ENCODE peak calls at places on chromosomes 13 and 19, in five cellular contexts. T, X, J, C and F are unnamed samples.

GRCh38 chr13:27028683-27029480 is 142.7 kb downstream of the USP12 start:
- DNase-seq in J (no peak), T (no peak), C (no peak), X (no peak), F (no peak)

GRCh38 chr19:14475251-14476073 is at the start of gene PTGER1:
- DNase-seq in X (peak; percentile 82), T (no peak), C (no peak), J (peak; percentile 45), F (no peak)

GRCh38 chr13:59452189-59452588 is 711.5 kb downstream of the DIAPH3 start:
- DNase-seq in J (no peak), X (no peak), C (no peak), T (no peak), F (no peak)

GRCh38 chr19:46761418-46761831 is 15.2 kb upstream of the STRN4 start:
- DNase-seq in J (no peak), T (peak; percentile 75), X (no peak), C (peak; percentile 66), F (peak; percentile 22)

GRCh38 chr19:48925240-48925843 is 8.2 kb upstream of the DHDH start:
- DNase-seq in C (peak; percentile 69), J (peak; percentile 85), T (peak; percentile 29), X (no peak), F (peak; percentile 75)

GRCh38 chr13:93788456-93788855 is 561.8 kb downstream of the GPC6 start:
- DNase-seq in X (no peak), J (no peak), T (no peak), C (no peak), F (no peak)

GRCh38 chr19:8367327-8368001 is 3.5 kb downstream of the ANGPTL4 start:
- DNase-seq in C (peak; percentile 96), X (peak; percentile 84), J (peak; percentile 97), T (peak; percentile 96), F (peak; percentile 93)

GRCh38 chr19:6133231-6133630 is 2.2 kb upstream of the ACSBG2 start:
- DNase-seq in C (no peak), T (no peak), X (no peak), J (no peak), F (no peak)

GRCh38 chr19:33641261-33641660 is 19.5 kb downstream of the CHST8 start:
- DNase-seq in X (no peak), T (no peak), C (no peak), J (no peak), F (no peak)

GRCh38 chr19:4910594-4911273 is 1.4 kb downstream of the UHRF1 start:
- DNase-seq in C (no peak), T (no peak), X (no peak), J (peak; percentile 73), F (peak; percentile 59)

GRCh38 chr19:13024958-13025653 is 29.8 kb downstream of the NFIX start:
- DNase-seq in J (no peak), T (no peak), X (peak; percentile 77), C (no peak), F (no peak)

GRCh38 chr13:97300871-97301270 is 78.7 kb downstream of the MBNL2 start:
- DNase-seq in X (no peak), T (no peak), C (no peak), J (no peak), F (no peak)

GRCh38 chr19:53945441-53945840 is 17.3 kb upstream of the CACNG8 start:
- DNase-seq in J (peak; percentile 55), C (no peak), X (peak; percentile 85), T (no peak), F (no peak)

GRCh38 chr19:13718733-13719132 is 45.6 kb upstream of the MRI1 start:
- DNase-seq in T (peak; percentile 70), X (peak; percentile 63), C (peak; percentile 36), J (peak; percentile 71), F (no peak)

GRCh38 chr19:39411006-39411831 is 1.2 kb upstream of the PLEKHG2 start:
- DNase-seq in C (no peak), T (peak; percentile 67), X (peak; percentile 70), J (no peak), F (peak; percentile 44)

GRCh38 chr13:99269627-99270252 is 11.6 kb upstream of the GPR18 start:
- DNase-seq in T (no peak), X (no peak), C (peak; percentile 36), J (peak; percentile 79), F (peak; percentile 57)

GRCh38 chr13:101307181-101307701 is 109.1 kb downstream of the NALCN start:
- DNase-seq in J (peak; percentile 79), T (peak; percentile 47), X (no peak), C (peak; percentile 49), F (peak; percentile 76)

GRCh38 chr13:65112123-65113075 is 2117.7 kb downstream of the PCDH9 start:
- DNase-seq in X (no peak), T (no peak), C (no peak), J (peak; percentile 7), F (peak; percentile 72)

GRCh38 chr19:41408256-41408655 is 10.6 kb downstream of the BCKDHA start:
- DNase-seq in J (no peak), X (peak; percentile 78), C (no peak), T (no peak), F (no peak)

GRCh38 chr13:69761581-69761980 is 346.0 kb upstream of the ATXN8OS start:
- DNase-seq in J (no peak), X (no peak), T (no peak), C (no peak), F (no peak)

GRCh38 chr19:8319807-8320520 is 1.2 kb downstream of the NDUFA7 start:
- DNase-seq in J (no peak), T (no peak), X (no peak), C (no peak), F (no peak)

GRCh38 chr13:34391071-34391470 is 551.0 kb upstream of the NBEA start:
- DNase-seq in J (peak; percentile 65), C (no peak), T (no peak), X (no peak), F (no peak)

GRCh38 chr13:42001580-42001979 is 40.7 kb upstream of the VWA8 start:
- DNase-seq in T (peak; percentile 37), J (peak; percentile 89), C (peak; percentile 77), X (peak; percentile 63), F (peak; percentile 80)

DNA sequence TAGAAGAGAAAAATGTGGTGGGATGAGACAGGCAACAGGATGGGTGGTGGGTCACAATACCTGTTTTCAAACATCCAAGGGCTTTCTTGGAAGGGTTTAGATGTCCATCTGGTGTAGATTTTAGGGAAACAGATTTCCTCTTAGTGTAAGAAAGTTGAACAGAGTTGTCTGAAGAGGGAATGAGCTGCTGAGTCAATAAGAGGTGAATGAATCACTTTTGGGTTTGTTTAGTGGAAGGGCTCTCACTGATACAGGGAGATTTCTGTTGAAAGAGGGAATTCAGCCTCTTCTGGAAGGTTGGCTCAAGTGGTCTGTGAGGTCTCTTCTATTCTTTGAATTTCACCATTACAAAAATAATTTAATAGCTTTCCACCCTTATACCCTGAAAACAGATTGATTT is 54.6 kb downstream of the LACC1 start:
- DNase-seq in C (no peak), X (no peak), T (no peak), J (peak; percentile 8), F (no peak)
- TF ChIP-seq CTCF in C (no peak), X (no peak), T (no peak), J (no peak), F (no peak)

GRCh38 chr13:29454931-29455481 is 140.5 kb downstream of the SLC7A1 start:
- DNase-seq in J (peak; percentile 40), T (no peak), C (no peak), X (peak; percentile 62), F (peak; percentile 2)
- TF ChIP-seq CTCF in J (peak; percentile 55), T (peak; percentile 28), C (peak; percentile 39), X (peak; percentile 72), F (peak; percentile 65)

DNA sequence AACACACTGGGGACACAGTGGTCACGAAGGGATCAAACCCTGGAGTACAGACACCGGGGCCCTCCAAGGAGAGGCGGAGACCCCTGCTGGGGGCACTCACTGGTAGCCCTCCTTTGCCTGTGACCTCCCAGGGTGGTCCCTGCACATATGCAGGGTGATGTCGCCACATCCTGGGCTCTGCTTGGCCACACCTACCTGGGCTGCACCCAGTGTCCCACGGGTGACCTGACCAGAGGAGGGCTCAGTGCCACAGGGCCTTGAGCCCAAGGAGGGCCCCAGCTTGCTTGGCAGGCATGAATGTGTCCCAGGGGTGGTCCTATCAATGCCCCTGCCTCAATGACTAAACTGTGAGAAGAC is 4.1 kb downstream of the PCID2 start:
- DNase-seq in C (no peak), X (no peak), J (no peak), T (no peak), F (no peak)
- TF ChIP-seq CTCF in C (no peak), X (no peak), J (no peak), T (no peak), F (no peak)

GRCh38 chr13:25232937-25233515 is 54.3 kb downstream of the MTMR6 start:
- DNase-seq in T (no peak), X (no peak), C (no peak), J (peak; percentile 56), F (peak; percentile 41)
- TF ChIP-seq CTCF in T (peak; percentile 35), X (peak; percentile 75), C (peak; percentile 50), J (peak; percentile 47), F (peak; percentile 81)

GRCh38 chr13:52141299-52141698 is 12.4 kb upstream of the NEK5 start:
- DNase-seq in J (no peak), X (no peak), T (no peak), C (no peak), F (no peak)
- TF ChIP-seq CTCF in J (no peak), X (peak; percentile 53), T (no peak), C (peak; percentile 11), F (no peak)

DNA sequence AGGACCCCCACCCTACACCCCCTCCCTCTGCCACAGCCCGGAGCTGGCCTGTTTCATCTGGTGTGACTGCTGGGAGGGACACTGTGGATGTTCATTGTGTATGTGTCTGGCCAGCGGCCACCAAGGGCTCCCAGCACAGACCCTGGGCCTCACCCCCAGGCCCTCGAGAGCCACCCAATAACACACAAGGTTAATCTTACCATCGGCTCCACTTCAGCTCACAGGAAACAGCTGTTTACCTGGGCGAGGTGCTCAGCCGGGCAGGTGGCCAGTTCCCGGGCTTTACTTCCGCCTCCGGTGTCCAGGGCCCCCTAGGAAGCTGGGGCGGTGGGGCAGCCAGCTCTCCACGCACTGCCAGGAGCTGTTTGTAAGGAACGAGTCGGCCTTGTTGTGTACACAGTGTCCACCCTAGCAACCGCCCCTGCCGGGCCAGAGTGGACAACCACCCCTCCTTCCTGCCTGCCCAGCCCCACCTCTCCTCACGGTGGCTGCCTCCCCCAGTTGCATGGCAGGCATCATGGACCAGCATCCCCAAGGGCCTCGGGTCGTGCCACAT is 49.5 kb downstream of the COMP start:
- DNase-seq in X (no peak), C (no peak), T (no peak), J (no peak), F (no peak)
- TF ChIP-seq CTCF in X (no peak), C (no peak), T (no peak), J (no peak), F (no peak)

DNA sequence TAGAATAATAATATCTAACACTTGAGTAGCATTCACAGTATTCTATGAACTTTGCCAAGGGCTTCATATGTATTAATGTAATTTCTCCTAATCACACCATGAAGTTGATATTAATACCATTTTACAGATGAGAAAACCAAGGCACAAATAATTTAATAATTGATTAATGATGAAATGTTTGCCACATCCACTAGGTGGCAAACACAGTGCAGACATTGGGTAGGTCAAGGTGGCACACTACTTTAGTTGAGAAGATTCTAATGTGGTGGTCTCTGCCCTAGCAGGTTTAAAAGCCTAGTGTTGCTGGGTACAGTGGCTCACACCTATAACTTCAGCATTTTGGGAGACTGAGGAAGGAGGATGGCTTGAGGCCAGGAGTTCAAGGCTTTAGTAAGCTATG is 412.4 kb downstream of the SUCLA2 start:
- DNase-seq in J (no peak), X (no peak), T (no peak), C (no peak), F (no peak)
- TF ChIP-seq CTCF in J (peak; percentile 5), X (peak; percentile 68), T (no peak), C (no peak), F (peak; percentile 44)